ENCODE peak calls at places on chromosome 16, in ten cellular contexts. P is body of pancreas, I is ovary, Z is tibial nerve, Q is spleen, F is sigmoid colon, R is HCT116, J is adrenal gland, V is lower leg skin, K is GM12878. A is an unnamed sample.

GRCh38 chr16:404971-405486 is 3.3 kb downstream of the DECR2 start:
- DNase-seq in V (no peak), K (no peak), P (no peak), Z (no peak), Q (no peak), R (no peak), J (no peak), F (no peak), I (no peak), A (no peak)

GRCh38 chr16:53982631-53983042 is 278.7 kb downstream of the FTO start:
- DNase-seq in V (no peak), F (no peak), K (no peak), P (no peak), J (no peak), I (no peak), Z (no peak), Q (no peak), R (no peak), A (no peak)

GRCh38 chr16:78821335-78821734 is 721.9 kb downstream of the WWOX start:
- DNase-seq in I (no peak), V (no peak), F (no peak), Z (no peak), P (no peak), Q (no peak), K (no peak), J (no peak), R (no peak), A (no peak)

GRCh38 chr16:681746-682427 is 1.7 kb downstream of the STUB1 start:
- DNase-seq in J (no peak), R (no peak), K (no peak), F (no peak), I (peak), Q (no peak), Z (no peak), V (no peak), P (no peak), A (peak)

GRCh38 chr16:76201385-76201784 is 75.8 kb upstream of the CNTNAP4 start:
- DNase-seq in F (no peak), V (no peak), R (no peak), I (no peak), J (no peak), K (no peak), Z (no peak), Q (no peak), P (no peak), A (no peak)

GRCh38 chr16:4976611-4977145 is 18.5 kb downstream of the SEC14L5 start:
- DNase-seq in J (peak), Z (no peak), R (no peak), I (no peak), V (no peak), P (peak), Q (peak), F (no peak), K (no peak), A (no peak)

GRCh38 chr16:69397821-69398521 is 12.2 kb upstream of the TERF2 start:
- DNase-seq in F (no peak), P (peak), Q (no peak), J (peak), K (peak), V (no peak), R (peak), I (peak), Z (no peak), A (peak)

GRCh38 chr16:4918790-4919210 is 18.1 kb downstream of the PPL start:
- DNase-seq in P (peak), I (no peak), R (no peak), Z (no peak), Q (no peak), V (no peak), F (no peak), J (no peak), K (no peak), A (no peak)

GRCh38 chr16:31265329-31266245 is 5.8 kb downstream of the ITGAM start:
- DNase-seq in F (peak), V (peak), I (no peak), R (no peak), J (peak), P (peak), Q (peak), Z (no peak), K (peak), A (no peak)

GRCh38 chr16:77885596-77886295 is 97.4 kb downstream of the VAT1L start:
- DNase-seq in J (no peak), Q (no peak), F (no peak), Z (no peak), I (no peak), K (no peak), P (no peak), V (no peak), R (no peak), A (no peak)

GRCh38 chr16:4298761-4299522 is 16.9 kb upstream of the GLIS2 start:
- DNase-seq in R (peak), V (peak), J (peak), Q (no peak), K (no peak), I (peak), Z (no peak), F (peak), P (peak), A (no peak)

GRCh38 chr16:85615014-85615851 is 2.1 kb downstream of the GSE1 start:
- DNase-seq in K (no peak), J (peak), Z (no peak), I (no peak), F (no peak), P (peak), R (peak), Q (peak), V (peak), A (peak)

GRCh38 chr16:6483634-6484033 is 849.0 kb upstream of the RBFOX1 start:
- DNase-seq in F (no peak), V (no peak), R (no peak), I (no peak), K (no peak), Z (no peak), P (no peak), Q (no peak), J (no peak), A (no peak)

GRCh38 chr16:25126820-25127232 is 15.3 kb downstream of the LCMT1 start:
- DNase-seq in P (peak), I (no peak), Q (no peak), F (no peak), K (no peak), R (no peak), V (no peak), J (peak), Z (no peak), A (peak)

GRCh38 chr16:64292953-64293352 is 828.9 kb downstream of the CDH11 start:
- DNase-seq in I (no peak), Q (no peak), F (no peak), R (no peak), K (no peak), V (no peak), J (no peak), Z (no peak), P (no peak), A (no peak)

GRCh38 chr16:64499211-64499610 is 622.7 kb downstream of the CDH11 start:
- DNase-seq in F (no peak), I (no peak), Z (no peak), K (no peak), R (no peak), Q (no peak), V (no peak), P (no peak), J (no peak), A (no peak)

GRCh38 chr16:3690470-3690918 is 26.8 kb downstream of the TRAP1 start:
- DNase-seq in R (peak), P (peak), K (peak), V (peak), I (peak), Z (peak), J (peak), F (peak), Q (peak), A (peak)

GRCh38 chr16:28491080-28491969 is 549 bp downstream of the CLN3 start:
- DNase-seq in Z (no peak), P (peak), K (no peak), J (peak), R (no peak), Q (peak), F (peak), V (peak), I (peak), A (peak)

GRCh38 chr16:21194771-21195301 is 16.5 kb downstream of the ZP2 start:
- DNase-seq in I (no peak), Z (no peak), F (no peak), P (no peak), J (no peak), R (no peak), K (no peak), V (no peak), Q (no peak), A (no peak)

GRCh38 chr16:80981103-80981502 is 25.6 kb downstream of the CMC2 start:
- DNase-seq in P (no peak), K (no peak), V (no peak), Z (no peak), J (no peak), F (no peak), Q (no peak), R (no peak), I (no peak), A (no peak)

GRCh38 chr16:46996952-46997458 is 23.5 kb upstream of the DNAJA2 start:
- DNase-seq in K (no peak), P (no peak), V (peak), Z (no peak), Q (no peak), J (no peak), I (no peak), R (no peak), F (no peak), A (no peak)

GRCh38 chr16:46689492-46690280 is at the start of gene ORC6:
- DNase-seq in F (peak), P (peak), V (peak), K (no peak), R (peak), J (peak), I (peak), Z (peak), Q (peak), A (peak)

GRCh38 chr16:81127051-81127450 is 30.9 kb upstream of the GCSH start:
- DNase-seq in J (no peak), F (no peak), R (no peak), K (no peak), P (no peak), Q (no peak), V (no peak), Z (no peak), I (no peak), A (no peak)

GRCh38 chr16:69861276-69862030 is 89.7 kb upstream of the CLEC18A start:
- DNase-seq in V (no peak), Z (no peak), K (no peak), P (peak), R (no peak), I (peak), J (peak), F (peak), Q (no peak), A (no peak)

GRCh38 chr16:85309656-85310587 is 197.7 kb upstream of the CIBAR2 start:
- DNase-seq in Z (peak), R (no peak), P (peak), I (no peak), J (peak), Q (peak), V (no peak), K (no peak), F (peak), A (no peak)

GRCh38 chr16:57325458-57325857 is 33.1 kb upstream of the CCL22 start:
- DNase-seq in I (no peak), J (no peak), P (no peak), Q (no peak), K (no peak), Z (no peak), V (no peak), R (no peak), F (no peak), A (no peak)

GRCh38 chr16:3879258-3879886 is 1.1 kb downstream of the CREBBP start:
- DNase-seq in I (no peak), K (no peak), V (peak), J (peak), P (peak), R (no peak), F (peak), Z (no peak), Q (peak), A (peak)

GRCh38 chr16:86740817-86741799 is 162.8 kb downstream of the FOXL1 start:
- DNase-seq in Q (peak), V (no peak), K (no peak), J (no peak), P (peak), F (peak), R (no peak), Z (no peak), I (no peak), A (no peak)
- TF ChIP-seq POLR2A in Q (no peak), V (no peak), K (no peak), J (no peak), P (no peak), F (no peak), R (no peak), Z (no peak), I (no peak), A (no peak)

GRCh38 chr16:79839851-79840321 is 239.3 kb upstream of the MAF start:
- DNase-seq in K (no peak), V (no peak), R (no peak), P (no peak), J (no peak), F (peak), Q (no peak), I (peak), Z (no peak), A (no peak)
- TF ChIP-seq POLR2A in K (no peak), V (no peak), R (no peak), P (no peak), J (no peak), F (no peak), Q (no peak), I (no peak), Z (no peak), A (no peak)

DNA sequence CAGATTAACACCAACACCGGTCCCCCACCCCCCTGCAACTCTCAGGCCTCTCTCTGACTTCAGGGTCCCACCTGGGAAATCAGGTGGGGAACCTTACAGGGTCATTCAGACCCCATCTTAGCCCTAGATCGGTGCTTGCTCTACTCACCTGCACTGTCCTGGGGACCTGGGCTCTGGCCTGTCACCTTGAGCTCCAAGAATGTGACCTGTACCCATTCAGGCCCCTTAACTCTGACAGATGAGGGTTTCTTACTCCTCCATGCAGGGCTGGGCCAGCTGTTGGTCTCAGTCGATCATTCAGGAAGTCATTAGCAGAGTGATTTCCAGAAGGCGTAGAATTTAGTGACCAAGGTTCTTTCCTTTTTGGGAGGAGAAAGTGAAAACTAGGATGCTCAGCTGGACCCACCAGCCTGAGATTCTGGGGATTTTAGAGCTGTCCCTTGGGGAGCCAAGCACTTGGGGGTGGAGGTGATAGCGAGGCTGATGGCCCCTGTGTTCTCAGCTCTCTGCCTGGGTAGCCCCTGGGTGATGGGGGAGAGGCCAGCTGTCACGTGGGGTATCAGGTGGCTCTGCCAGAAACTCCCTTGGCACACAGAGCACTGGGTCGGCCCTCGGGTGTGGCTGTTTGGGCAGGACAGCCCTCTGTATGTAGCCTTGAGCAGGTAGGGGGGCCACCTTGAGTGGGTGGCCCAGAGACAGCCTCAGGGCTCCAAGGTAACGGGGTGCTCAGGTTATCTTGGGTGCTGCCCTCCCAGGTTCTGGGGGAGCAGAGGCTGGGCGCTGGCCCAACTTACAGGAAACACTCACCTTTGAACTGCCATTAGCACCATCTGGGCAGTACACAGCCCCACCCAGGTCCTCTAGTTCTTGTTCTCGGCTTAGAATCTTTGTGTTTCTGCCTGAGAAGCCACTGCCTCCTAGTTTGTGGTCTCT is 734 bp downstream of the MVP start:
- DNase-seq in K (peak), P (peak), J (peak), R (no peak), V (no peak), Z (no peak), Q (peak), I (peak), F (no peak), A (no peak)
- TF ChIP-seq POLR2A in K (peak), P (peak), J (peak), R (peak), V (no peak), Z (no peak), Q (no peak), I (no peak), F (no peak), A (no peak)

DNA sequence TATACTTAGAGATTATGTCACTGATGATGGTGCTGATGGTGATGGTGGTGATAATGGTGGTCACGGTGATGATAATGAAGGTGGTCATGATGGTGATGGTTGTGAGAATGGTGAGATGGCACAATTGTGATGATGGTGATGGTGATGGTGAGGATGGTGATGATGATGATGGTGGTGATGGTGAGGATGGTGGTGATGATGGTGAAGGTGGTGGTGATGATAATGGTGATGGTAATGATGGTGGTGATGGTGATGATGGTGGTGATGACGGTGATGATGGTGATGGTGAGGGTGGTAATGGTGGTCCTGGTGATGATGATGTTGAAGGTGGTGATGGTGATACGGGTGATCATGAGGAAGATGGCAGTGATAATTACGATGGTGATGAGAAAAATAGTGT is 5.5 kb upstream of the CDT1 start:
- DNase-seq in V (no peak), Q (no peak), K (no peak), P (no peak), R (no peak), F (no peak), J (no peak), Z (no peak), I (no peak), A (no peak)
- TF ChIP-seq POLR2A in V (no peak), Q (no peak), K (no peak), P (no peak), R (no peak), F (no peak), J (no peak), Z (no peak), I (no peak), A (no peak)

DNA sequence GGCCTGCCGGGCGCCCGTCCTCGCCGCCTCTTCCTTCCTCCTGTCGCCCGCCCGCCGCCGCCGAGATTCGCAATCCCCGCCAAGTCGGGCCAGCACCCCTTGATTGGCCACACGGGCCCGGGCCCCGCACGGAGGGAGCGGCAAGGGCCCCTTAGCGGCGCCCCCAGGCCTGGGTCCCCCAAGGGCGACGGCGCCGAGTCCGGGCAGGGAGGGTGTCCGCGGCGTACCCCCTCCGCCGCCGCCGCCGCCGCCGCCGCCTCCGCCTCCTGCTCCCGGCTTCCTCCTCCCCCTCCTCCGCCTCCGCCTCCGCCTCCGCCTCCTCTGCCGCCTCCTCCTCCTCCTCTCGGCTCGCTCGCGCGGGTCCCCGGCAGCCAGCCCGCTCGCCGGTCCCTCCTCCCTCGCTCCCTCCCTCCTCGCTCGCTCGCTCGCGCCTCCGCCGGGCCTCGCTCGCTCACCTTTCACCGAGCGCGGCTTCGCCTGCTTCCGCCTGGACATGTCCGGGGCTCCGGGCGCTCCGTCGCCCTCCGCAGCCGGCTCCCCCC is 561 bp downstream of the ZNF423 start:
- DNase-seq in Z (peak), P (peak), I (peak), Q (peak), F (peak), V (peak), R (no peak), J (peak), K (peak), A (peak)
- TF ChIP-seq POLR2A in Z (peak), P (peak), I (peak), Q (peak), F (no peak), V (peak), R (no peak), J (peak), K (peak), A (no peak)

DNA sequence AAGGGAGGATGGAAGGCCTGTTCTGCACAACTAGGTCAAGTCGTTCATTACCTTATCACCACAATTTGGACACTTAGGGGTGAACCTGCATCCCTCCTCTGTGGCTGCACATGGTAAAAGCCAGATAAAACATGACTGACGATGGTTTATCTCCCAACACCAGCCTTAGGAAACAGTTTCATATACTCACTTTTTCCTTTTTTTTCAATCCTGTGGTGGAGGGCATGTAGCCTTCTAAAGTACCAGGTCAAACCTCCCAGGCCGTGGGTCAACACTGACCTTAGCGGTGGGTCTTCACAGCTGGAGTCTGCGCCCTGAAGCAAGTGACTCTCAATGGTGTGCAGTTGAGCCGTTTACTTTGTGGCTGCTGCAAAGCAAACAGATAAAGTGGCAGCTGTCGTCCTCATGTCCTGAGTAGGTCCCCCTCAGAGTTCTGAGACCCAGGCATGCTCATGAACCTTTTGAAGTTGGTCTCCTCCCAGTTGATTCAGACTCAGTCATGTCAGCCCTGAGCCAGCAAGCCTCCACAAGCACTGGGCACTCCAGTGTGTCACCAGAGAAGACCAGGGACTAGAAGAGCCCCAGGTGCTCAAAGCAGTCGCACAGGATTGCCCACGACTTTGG is 5.9 kb downstream of the FAHD1 start:
- DNase-seq in K (no peak), P (no peak), R (no peak), Q (peak), V (no peak), I (no peak), J (no peak), F (no peak), Z (no peak), A (peak)
- TF ChIP-seq POLR2A in K (no peak), P (no peak), R (no peak), Q (no peak), V (no peak), I (no peak), J (no peak), F (no peak), Z (no peak), A (peak)

GRCh38 chr16:22898131-22898530 is 84.2 kb downstream of the HS3ST2 start:
- DNase-seq in F (no peak), J (no peak), Q (no peak), R (no peak), I (no peak), Z (no peak), P (no peak), K (no peak), V (no peak), A (no peak)

GRCh38 chr16:22898874-22899348 is 84.9 kb downstream of the HS3ST2 start:
- DNase-seq in Z (peak), R (peak), P (peak), Q (peak), V (peak), F (peak), I (peak), K (peak), J (peak), A (peak)

GRCh38 chr16:22900863-22901262 is 86.9 kb downstream of the HS3ST2 start:
- DNase-seq in I (no peak), P (no peak), Z (no peak), Q (no peak), K (no peak), J (no peak), V (no peak), F (no peak), R (no peak), A (no peak)

GRCh38 chr16:22901563-22901962 is 87.6 kb downstream of the HS3ST2 start:
- DNase-seq in P (no peak), J (no peak), F (no peak), Z (no peak), V (no peak), R (no peak), I (no peak), K (no peak), Q (no peak), A (no peak)

DNA sequence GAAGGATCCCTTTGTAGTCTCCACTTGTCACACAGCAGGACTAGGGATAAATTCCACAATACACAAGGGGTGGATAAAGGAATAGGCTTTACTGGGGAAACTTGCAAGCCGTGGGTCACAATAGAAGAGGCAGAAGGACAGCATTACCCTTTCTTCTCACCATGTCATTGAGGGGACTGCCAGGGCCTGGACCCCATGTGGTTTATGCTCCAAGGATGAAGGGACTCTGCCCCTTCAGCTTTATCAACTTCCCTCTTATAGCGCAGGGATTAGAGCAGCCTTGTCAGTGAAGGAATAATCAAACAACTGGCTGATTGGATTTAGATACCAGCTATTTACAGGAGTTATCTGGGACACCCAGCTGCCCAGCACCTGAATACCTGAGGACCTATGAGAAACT is 89.8 kb downstream of the HS3ST2 start:
- DNase-seq in V (no peak), Q (no peak), K (no peak), F (no peak), I (no peak), P (no peak), J (no peak), Z (no peak), R (no peak), A (no peak)
- TF ChIP-seq POLR2A in V (no peak), Q (no peak), K (no peak), F (no peak), I (no peak), P (no peak), J (no peak), Z (no peak), R (no peak), A (no peak)

A was measured in erythroblast.